ENCODE peak calls at places on chromosomes 12 and 14, in seven cellular contexts. One of them, this sample, is unnamed.

GRCh38 chr14:79693935-79694334 is 517.4 kb downstream of the DIO2 start:
- DNase-seq in HCT116: no peak
- DNase-seq in OCI-LY7: no peak
- DNase-seq in thoracic aorta: no peak
- DNase-seq in lung: no peak
- DNase-seq in GM12865: no peak
- DNase-seq in CD4-positive, alpha-beta T cell: no peak
- DNase-seq in this sample: no peak

GRCh38 chr12:124917841-124918621 is 3.6 kb upstream of the UBC start:
- DNase-seq in HCT116: no peak
- DNase-seq in OCI-LY7: no peak
- DNase-seq in thoracic aorta: no peak
- DNase-seq in lung: no peak
- DNase-seq in GM12865: no peak
- DNase-seq in CD4-positive, alpha-beta T cell: no peak
- DNase-seq in this sample: no peak

GRCh38 chr12:55068416-55069010 is 48.7 kb downstream of the NEUROD4 start:
- DNase-seq in HCT116: peak; percentile 51
- DNase-seq in OCI-LY7: peak; percentile 71
- DNase-seq in thoracic aorta: no peak
- DNase-seq in lung: peak; percentile 32
- DNase-seq in GM12865: peak; percentile 56
- DNase-seq in CD4-positive, alpha-beta T cell: peak; percentile 6
- DNase-seq in this sample: no peak

GRCh38 chr14:88422919-88423318 is 37.5 kb downstream of the SPATA7 start:
- DNase-seq in HCT116: no peak
- DNase-seq in OCI-LY7: no peak
- DNase-seq in thoracic aorta: no peak
- DNase-seq in lung: no peak
- DNase-seq in GM12865: no peak
- DNase-seq in CD4-positive, alpha-beta T cell: no peak
- DNase-seq in this sample: no peak

GRCh38 chr12:107557589-107558100 is 128.0 kb upstream of the PWP1 start:
- DNase-seq in HCT116: no peak
- DNase-seq in OCI-LY7: no peak
- DNase-seq in thoracic aorta: no peak
- DNase-seq in lung: no peak
- DNase-seq in GM12865: no peak
- DNase-seq in CD4-positive, alpha-beta T cell: no peak
- DNase-seq in this sample: no peak

GRCh38 chr12:112184056-112184887 is 58.9 kb downstream of the TRAFD1 start:
- DNase-seq in HCT116: no peak
- DNase-seq in OCI-LY7: no peak
- DNase-seq in thoracic aorta: no peak
- DNase-seq in lung: no peak
- DNase-seq in GM12865: no peak
- DNase-seq in CD4-positive, alpha-beta T cell: no peak
- DNase-seq in this sample: no peak

GRCh38 chr14:22099942-22100763 is 426.5 kb upstream of the OR4E1 start:
- DNase-seq in HCT116: peak; percentile 61
- DNase-seq in OCI-LY7: peak; percentile 52
- DNase-seq in thoracic aorta: no peak
- DNase-seq in lung: peak; percentile 38
- DNase-seq in GM12865: peak; percentile 69
- DNase-seq in CD4-positive, alpha-beta T cell: peak; percentile 46
- DNase-seq in this sample: peak; percentile 61

GRCh38 chr12:111692575-111693210 is 6.8 kb downstream of the ACAD10 start:
- DNase-seq in HCT116: no peak
- DNase-seq in OCI-LY7: peak; percentile 23
- DNase-seq in thoracic aorta: no peak
- DNase-seq in lung: no peak
- DNase-seq in GM12865: peak; percentile 8
- DNase-seq in CD4-positive, alpha-beta T cell: no peak
- DNase-seq in this sample: no peak

GRCh38 chr14:62743569-62743968 is 301.7 kb downstream of the KCNH5 start:
- DNase-seq in HCT116: no peak
- DNase-seq in OCI-LY7: no peak
- DNase-seq in thoracic aorta: no peak
- DNase-seq in lung: no peak
- DNase-seq in GM12865: no peak
- DNase-seq in CD4-positive, alpha-beta T cell: no peak
- DNase-seq in this sample: no peak

GRCh38 chr12:119630223-119630781 is 36.7 kb downstream of the TMEM233 start:
- DNase-seq in HCT116: no peak
- DNase-seq in OCI-LY7: no peak
- DNase-seq in thoracic aorta: no peak
- DNase-seq in lung: no peak
- DNase-seq in GM12865: no peak
- DNase-seq in CD4-positive, alpha-beta T cell: no peak
- DNase-seq in this sample: no peak

GRCh38 chr12:52120951-52121847 is 41.7 kb downstream of the SMIM41 start:
- DNase-seq in HCT116: no peak
- DNase-seq in OCI-LY7: no peak
- DNase-seq in thoracic aorta: no peak
- DNase-seq in lung: no peak
- DNase-seq in GM12865: no peak
- DNase-seq in CD4-positive, alpha-beta T cell: no peak
- DNase-seq in this sample: no peak

GRCh38 chr14:21514341-21514740 is 3.2 kb upstream of the METTL3 start:
- DNase-seq in HCT116: no peak
- DNase-seq in OCI-LY7: no peak
- DNase-seq in thoracic aorta: no peak
- DNase-seq in lung: no peak
- DNase-seq in GM12865: no peak
- DNase-seq in CD4-positive, alpha-beta T cell: no peak
- DNase-seq in this sample: no peak

GRCh38 chr12:70985850-70986249 is 65.3 kb upstream of the PTPRR start:
- DNase-seq in HCT116: no peak
- DNase-seq in OCI-LY7: no peak
- DNase-seq in thoracic aorta: no peak
- DNase-seq in lung: no peak
- DNase-seq in GM12865: no peak
- DNase-seq in CD4-positive, alpha-beta T cell: no peak
- DNase-seq in this sample: no peak

GRCh38 chr12:79983492-79983891 is 48.6 kb upstream of the PPP1R12A start:
- DNase-seq in HCT116: no peak
- DNase-seq in OCI-LY7: no peak
- DNase-seq in thoracic aorta: no peak
- DNase-seq in lung: no peak
- DNase-seq in GM12865: no peak
- DNase-seq in CD4-positive, alpha-beta T cell: no peak
- DNase-seq in this sample: no peak

GRCh38 chr14:84128025-84128424 is 1401.9 kb upstream of the FLRT2 start:
- DNase-seq in HCT116: no peak
- DNase-seq in OCI-LY7: no peak
- DNase-seq in thoracic aorta: no peak
- DNase-seq in lung: no peak
- DNase-seq in GM12865: no peak
- DNase-seq in CD4-positive, alpha-beta T cell: no peak
- DNase-seq in this sample: no peak

DNA sequence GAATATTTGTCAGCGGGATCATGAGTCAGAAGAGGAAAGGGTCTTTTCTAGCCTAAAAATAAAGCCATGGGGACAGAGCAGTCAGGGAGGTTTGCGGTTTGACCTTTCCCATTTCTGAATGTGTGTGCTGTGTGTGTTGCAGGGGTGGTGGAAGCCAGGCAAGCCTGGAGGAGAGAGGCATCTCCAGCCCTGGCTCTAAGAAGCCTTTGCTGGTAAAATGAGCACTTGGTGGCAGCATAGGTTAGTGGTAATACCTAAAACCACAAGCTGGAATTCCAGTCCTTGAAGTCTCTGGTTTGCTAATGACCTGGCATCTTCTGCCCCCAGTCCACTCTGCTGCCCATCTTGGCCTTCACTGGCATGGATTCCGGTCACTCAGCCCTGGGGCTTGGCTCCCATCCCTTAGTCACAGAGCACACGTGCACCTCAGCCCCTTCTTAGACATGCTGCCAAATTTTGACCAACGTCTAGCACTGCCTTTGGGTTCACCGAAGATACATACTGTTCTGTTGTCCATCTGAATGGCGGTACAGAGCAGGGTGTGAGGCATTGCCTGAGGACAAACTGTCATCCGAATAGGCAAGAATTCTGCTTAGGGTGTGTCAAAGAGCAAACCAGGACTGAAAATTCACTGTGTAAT is 52.7 kb downstream of the KCNA5 start:
- DNase-seq in HCT116: peak; percentile 4
- DNase-seq in OCI-LY7: no peak
- DNase-seq in thoracic aorta: no peak
- DNase-seq in lung: peak; percentile 16
- DNase-seq in GM12865: no peak
- DNase-seq in CD4-positive, alpha-beta T cell: no peak
- DNase-seq in this sample: no peak
- TF ChIP-seq CTCF in HCT116: peak; percentile 16
- TF ChIP-seq CTCF in OCI-LY7: no peak
- TF ChIP-seq CTCF in thoracic aorta: no peak
- TF ChIP-seq CTCF in lung: no peak
- TF ChIP-seq CTCF in GM12865: no peak
- TF ChIP-seq CTCF in CD4-positive, alpha-beta T cell: no peak
- TF ChIP-seq CTCF in this sample: no peak

GRCh38 chr12:49013403-49013802 is 5.2 kb downstream of the PRKAG1 start:
- DNase-seq in HCT116: no peak
- DNase-seq in OCI-LY7: no peak
- DNase-seq in thoracic aorta: no peak
- DNase-seq in lung: no peak
- DNase-seq in GM12865: no peak
- DNase-seq in CD4-positive, alpha-beta T cell: no peak
- DNase-seq in this sample: no peak

GRCh38 chr12:49018282-49019119 is at the start of gene PRKAG1:
- DNase-seq in HCT116: peak; percentile 93
- DNase-seq in OCI-LY7: peak; percentile 98
- DNase-seq in thoracic aorta: peak; percentile 83
- DNase-seq in lung: peak; percentile 96
- DNase-seq in GM12865: peak; percentile 98
- DNase-seq in CD4-positive, alpha-beta T cell: peak; percentile 94
- DNase-seq in this sample: peak; percentile 94

GRCh38 chr12:49017764-49018281 is 753 bp downstream of the PRKAG1 start:
- DNase-seq in HCT116: no peak
- DNase-seq in OCI-LY7: peak; percentile 36
- DNase-seq in thoracic aorta: no peak
- DNase-seq in lung: no peak
- DNase-seq in GM12865: peak; percentile 56
- DNase-seq in CD4-positive, alpha-beta T cell: no peak
- DNase-seq in this sample: no peak

GRCh38 chr12:49012739-49013138 is 5.8 kb downstream of the PRKAG1 start:
- DNase-seq in HCT116: no peak
- DNase-seq in OCI-LY7: no peak
- DNase-seq in thoracic aorta: no peak
- DNase-seq in lung: no peak
- DNase-seq in GM12865: no peak
- DNase-seq in CD4-positive, alpha-beta T cell: no peak
- DNase-seq in this sample: no peak

DNA sequence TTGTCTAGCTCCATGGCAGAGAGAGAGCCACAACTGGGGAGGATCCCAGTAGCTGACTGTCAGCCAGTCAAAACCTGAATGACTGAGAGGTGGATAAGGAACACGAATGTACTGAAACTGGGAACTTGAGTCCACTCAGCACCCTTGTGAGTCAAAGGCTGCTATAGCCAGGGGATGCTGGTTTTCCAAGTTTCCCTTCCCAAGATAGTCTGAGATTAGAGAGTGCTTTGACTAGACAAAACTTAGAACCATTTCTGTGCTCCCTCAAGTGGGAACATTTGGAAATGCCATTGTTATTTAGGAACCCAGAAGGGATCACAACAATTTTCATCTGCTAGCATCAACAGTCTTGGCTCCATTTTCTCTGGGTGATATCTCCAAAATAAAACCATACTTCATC is 4.0 kb downstream of the PRKAG1 start:
- DNase-seq in HCT116: no peak
- DNase-seq in OCI-LY7: no peak
- DNase-seq in thoracic aorta: no peak
- DNase-seq in lung: no peak
- DNase-seq in GM12865: no peak
- DNase-seq in CD4-positive, alpha-beta T cell: no peak
- DNase-seq in this sample: no peak
- TF ChIP-seq CTCF in HCT116: peak; percentile 41
- TF ChIP-seq CTCF in OCI-LY7: no peak
- TF ChIP-seq CTCF in thoracic aorta: no peak
- TF ChIP-seq CTCF in lung: no peak
- TF ChIP-seq CTCF in GM12865: no peak
- TF ChIP-seq CTCF in CD4-positive, alpha-beta T cell: no peak
- TF ChIP-seq CTCF in this sample: no peak

GRCh38 chr14:96227428-96227827 is 22.8 kb downstream of the BDKRB2 start:
- DNase-seq in HCT116: no peak
- DNase-seq in OCI-LY7: no peak
- DNase-seq in thoracic aorta: no peak
- DNase-seq in lung: no peak
- DNase-seq in GM12865: no peak
- DNase-seq in CD4-positive, alpha-beta T cell: no peak
- DNase-seq in this sample: no peak

GRCh38 chr14:96224480-96225096 is 19.9 kb downstream of the BDKRB2 start:
- DNase-seq in HCT116: no peak
- DNase-seq in OCI-LY7: no peak
- DNase-seq in thoracic aorta: no peak
- DNase-seq in lung: no peak
- DNase-seq in GM12865: no peak
- DNase-seq in CD4-positive, alpha-beta T cell: no peak
- DNase-seq in this sample: no peak

GRCh38 chr14:96229315-96229714 is 24.7 kb downstream of the BDKRB2 start:
- DNase-seq in HCT116: no peak
- DNase-seq in OCI-LY7: no peak
- DNase-seq in thoracic aorta: no peak
- DNase-seq in lung: no peak
- DNase-seq in GM12865: no peak
- DNase-seq in CD4-positive, alpha-beta T cell: no peak
- DNase-seq in this sample: no peak

GRCh38 chr14:96221841-96222240 is 17.2 kb downstream of the BDKRB2 start:
- DNase-seq in HCT116: no peak
- DNase-seq in OCI-LY7: no peak
- DNase-seq in thoracic aorta: no peak
- DNase-seq in lung: no peak
- DNase-seq in GM12865: no peak
- DNase-seq in CD4-positive, alpha-beta T cell: no peak
- DNase-seq in this sample: no peak

DNA sequence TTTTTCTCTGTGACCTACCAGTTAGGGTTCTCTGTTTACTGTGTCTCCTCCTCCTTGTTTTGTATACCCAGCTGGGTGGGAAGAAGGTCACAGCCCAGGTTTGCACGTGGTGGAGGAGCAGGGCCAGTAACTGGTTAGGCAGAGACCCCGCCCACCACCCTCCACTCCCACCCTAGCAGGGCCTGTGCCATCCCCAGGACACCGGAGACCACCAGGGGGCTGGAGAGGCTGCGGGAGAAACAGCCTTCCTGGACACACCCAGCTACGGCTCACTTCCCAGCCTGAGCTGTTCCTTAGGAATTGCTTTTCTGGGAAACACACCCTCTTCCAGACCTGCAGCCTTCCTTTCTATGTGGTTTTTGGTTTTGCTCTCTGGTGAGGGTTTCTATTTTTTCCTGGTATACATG is 21.1 kb downstream of the BDKRB2 start:
- DNase-seq in HCT116: no peak
- DNase-seq in OCI-LY7: no peak
- DNase-seq in thoracic aorta: no peak
- DNase-seq in lung: no peak
- DNase-seq in GM12865: no peak
- DNase-seq in CD4-positive, alpha-beta T cell: no peak
- DNase-seq in this sample: no peak
- TF ChIP-seq CTCF in HCT116: no peak
- TF ChIP-seq CTCF in OCI-LY7: no peak
- TF ChIP-seq CTCF in thoracic aorta: no peak
- TF ChIP-seq CTCF in lung: no peak
- TF ChIP-seq CTCF in GM12865: no peak
- TF ChIP-seq CTCF in CD4-positive, alpha-beta T cell: no peak
- TF ChIP-seq CTCF in this sample: no peak

GRCh38 chr14:47917344-47917954 is 242.0 kb upstream of the MDGA2 start:
- DNase-seq in HCT116: peak; percentile 28
- DNase-seq in OCI-LY7: peak; percentile 49
- DNase-seq in thoracic aorta: no peak
- DNase-seq in lung: no peak
- DNase-seq in GM12865: peak; percentile 6
- DNase-seq in CD4-positive, alpha-beta T cell: no peak
- DNase-seq in this sample: no peak
- TF ChIP-seq CTCF in HCT116: peak; percentile 65
- TF ChIP-seq CTCF in OCI-LY7: peak; percentile 96
- TF ChIP-seq CTCF in thoracic aorta: no peak
- TF ChIP-seq CTCF in lung: no peak
- TF ChIP-seq CTCF in GM12865: peak; percentile 23
- TF ChIP-seq CTCF in CD4-positive, alpha-beta T cell: no peak
- TF ChIP-seq CTCF in this sample: peak; percentile 71

This sample was measured in mesothelial cell of epicardium.